ENCODE peak calls at places on chromosomes 11 and 22, in five cellular contexts. W is dorsolateral prefrontal cortex, M is RPMI8226, Q is brain microvascular endothelial cell, H is hypothalamus. F is an unnamed sample.

GRCh38 chr11:48098024-48098423 is 117.7 kb downstream of the PTPRJ start:
- DNase-seq in H (no peak), Q (no peak), M (no peak), W (no peak), F (no peak)

GRCh38 chr11:131904756-131905155 is 534.3 kb downstream of the NTM start:
- DNase-seq in W (no peak), M (no peak), Q (peak), H (no peak), F (no peak)

GRCh38 chr11:12455938-12456337 is 78.6 kb downstream of the PARVA start:
- DNase-seq in M (no peak), W (no peak), H (no peak), Q (peak), F (no peak)

GRCh38 chr11:126111458-126112116 is 48.9 kb upstream of the CDON start:
- DNase-seq in H (no peak), M (no peak), Q (no peak), W (no peak), F (no peak)

GRCh38 chr11:4060182-4060923 is 34.2 kb upstream of the RRM1 start:
- DNase-seq in H (no peak), Q (no peak), W (no peak), M (no peak), F (no peak)

GRCh38 chr22:48263791-48264351 is 1501.4 kb downstream of the TBC1D22A start:
- DNase-seq in H (no peak), W (no peak), Q (no peak), M (no peak), F (no peak)

GRCh38 chr11:124758355-124759267 is 3.5 kb downstream of the ESAM start:
- DNase-seq in W (peak), H (peak), M (no peak), Q (peak), F (peak)

GRCh38 chr11:73325036-73325981 is 17.2 kb downstream of the ARHGEF17 start:
- DNase-seq in Q (peak), H (no peak), M (no peak), W (no peak), F (no peak)

GRCh38 chr11:30879322-30880020 is 293.3 kb upstream of the MPPED2 start:
- DNase-seq in Q (no peak), M (no peak), H (no peak), W (no peak), F (no peak)

GRCh38 chr11:76770642-76771445 is 12.3 kb upstream of the TSKU start:
- DNase-seq in H (no peak), M (peak), Q (peak), W (no peak), F (no peak)

GRCh38 chr22:23849009-23850006 is 8.4 kb upstream of the SLC2A11 start:
- DNase-seq in W (peak), H (peak), M (peak), Q (peak), F (peak)

GRCh38 chr11:103890654-103891053 is 145.8 kb upstream of the DDI1 start:
- DNase-seq in M (no peak), H (no peak), Q (no peak), W (no peak), F (no peak)

GRCh38 chr11:127451852-127452251 is 451.3 kb upstream of the KIRREL3 start:
- DNase-seq in W (peak), Q (no peak), H (peak), M (no peak), F (peak)

GRCh38 chr11:117281159-117281558 is 10.0 kb upstream of the BACE1-AS start:
- DNase-seq in M (no peak), H (no peak), W (no peak), Q (peak), F (no peak)

GRCh38 chr11:124517314-124517713 is 26.1 kb downstream of the OR8B12 start:
- DNase-seq in W (no peak), M (no peak), H (no peak), Q (no peak), F (no peak)

GRCh38 chr11:75033916-75034315 is 45.2 kb downstream of the NEU3 start:
- DNase-seq in Q (no peak), W (no peak), M (no peak), H (no peak), F (no peak)

GRCh38 chr11:57477507-57478189 is 17.3 kb downstream of the RTN4RL2 start:
- DNase-seq in Q (no peak), M (peak), H (no peak), W (no peak), F (no peak)

GRCh38 chr11:124745835-124746620 is 6.0 kb downstream of the VSIG2 start:
- DNase-seq in Q (no peak), H (no peak), M (peak), W (no peak), F (no peak)

GRCh38 chr11:13760115-13760514 is 91.6 kb downstream of the FAR1 start:
- DNase-seq in M (no peak), H (no peak), W (no peak), Q (peak), F (no peak)

GRCh38 chr11:111112614-111113013 is 132.9 kb upstream of the POU2AF2 start:
- DNase-seq in W (no peak), H (no peak), M (no peak), Q (no peak), F (no peak)